ENCODE peak calls at places on chromosome 12, in eight cellular contexts. One of them, this sample, is unnamed.

GRCh38 chr12:9391751-9392240 is 183.6 kb upstream of the PZP start:
- DNase-seq in fibroblast of lung: no peak
- DNase-seq in M059J: no peak
- DNase-seq in ovary: no peak
- DNase-seq in COR-L47: no peak
- DNase-seq in RWPE1: no peak
- DNase-seq in RCC 7860: no peak
- DNase-seq in hepatocyte: no peak
- DNase-seq in this sample: no peak

GRCh38 chr12:62986844-62987243 is 51.9 kb upstream of the PPM1H start:
- DNase-seq in fibroblast of lung: no peak
- DNase-seq in RCC 7860: no peak
- DNase-seq in RWPE1: no peak
- DNase-seq in COR-L47: no peak
- DNase-seq in M059J: no peak
- DNase-seq in hepatocyte: no peak
- DNase-seq in ovary: no peak
- DNase-seq in this sample: no peak

GRCh38 chr12:22657538-22657937 is 32.6 kb downstream of the ETNK1 start:
- DNase-seq in fibroblast of lung: peak; percentile 44
- DNase-seq in RWPE1: no peak
- DNase-seq in M059J: peak; percentile 7
- DNase-seq in hepatocyte: no peak
- DNase-seq in COR-L47: no peak
- DNase-seq in ovary: no peak
- DNase-seq in RCC 7860: no peak
- DNase-seq in this sample: no peak

GRCh38 chr12:27290501-27291168 is 42.0 kb upstream of the BMAL2 start:
- DNase-seq in hepatocyte: no peak
- DNase-seq in COR-L47: no peak
- DNase-seq in fibroblast of lung: no peak
- DNase-seq in RCC 7860: no peak
- DNase-seq in ovary: no peak
- DNase-seq in M059J: no peak
- DNase-seq in RWPE1: no peak
- DNase-seq in this sample: no peak

GRCh38 chr12:64452559-64453329 is 824 bp downstream of the TBK1 start:
- DNase-seq in fibroblast of lung: peak; percentile 90
- DNase-seq in COR-L47: no peak
- DNase-seq in RCC 7860: peak; percentile 60
- DNase-seq in hepatocyte: peak; percentile 77
- DNase-seq in ovary: no peak
- DNase-seq in RWPE1: peak; percentile 89
- DNase-seq in M059J: peak; percentile 78
- DNase-seq in this sample: peak; percentile 82

GRCh38 chr12:130153803-130154202 is 8.5 kb upstream of the FZD10 start:
- DNase-seq in RCC 7860: no peak
- DNase-seq in ovary: no peak
- DNase-seq in hepatocyte: no peak
- DNase-seq in fibroblast of lung: no peak
- DNase-seq in RWPE1: no peak
- DNase-seq in COR-L47: no peak
- DNase-seq in M059J: no peak
- DNase-seq in this sample: no peak

GRCh38 chr12:49776413-49776812 is 35.1 kb downstream of the TMBIM6 start:
- DNase-seq in RCC 7860: peak; percentile 50
- DNase-seq in COR-L47: peak; percentile 56
- DNase-seq in M059J: peak; percentile 66
- DNase-seq in fibroblast of lung: peak; percentile 87
- DNase-seq in hepatocyte: peak; percentile 85
- DNase-seq in RWPE1: peak; percentile 78
- DNase-seq in ovary: peak; percentile 50
- DNase-seq in this sample: peak; percentile 58

GRCh38 chr12:47773062-47773857 is at the start of gene SLC48A1:
- DNase-seq in COR-L47: peak; percentile 57
- DNase-seq in hepatocyte: peak; percentile 91
- DNase-seq in fibroblast of lung: peak; percentile 41
- DNase-seq in RWPE1: peak; percentile 87
- DNase-seq in RCC 7860: no peak
- DNase-seq in ovary: peak; percentile 85
- DNase-seq in M059J: peak; percentile 49
- DNase-seq in this sample: peak; percentile 57

GRCh38 chr12:131536337-131536736 is 174.6 kb upstream of the SFSWAP start:
- DNase-seq in COR-L47: no peak
- DNase-seq in RWPE1: no peak
- DNase-seq in fibroblast of lung: no peak
- DNase-seq in hepatocyte: no peak
- DNase-seq in M059J: no peak
- DNase-seq in ovary: no peak
- DNase-seq in RCC 7860: no peak
- DNase-seq in this sample: no peak

GRCh38 chr12:94458882-94459772 is 540 bp downstream of the CEP83 start:
- DNase-seq in RWPE1: no peak
- DNase-seq in M059J: peak; percentile 55
- DNase-seq in ovary: no peak
- DNase-seq in fibroblast of lung: peak; percentile 54
- DNase-seq in COR-L47: peak; percentile 39
- DNase-seq in hepatocyte: peak; percentile 15
- DNase-seq in RCC 7860: no peak
- DNase-seq in this sample: no peak

GRCh38 chr12:107591095-107591375 is 94.6 kb upstream of the PWP1 start:
- DNase-seq in RWPE1: no peak
- DNase-seq in hepatocyte: no peak
- DNase-seq in fibroblast of lung: no peak
- DNase-seq in ovary: no peak
- DNase-seq in RCC 7860: no peak
- DNase-seq in M059J: peak; percentile 43
- DNase-seq in COR-L47: no peak
- DNase-seq in this sample: no peak

GRCh38 chr12:6372403-6373003 is 2.9 kb downstream of the SCNN1A start:
- DNase-seq in fibroblast of lung: peak; percentile 90
- DNase-seq in hepatocyte: peak; percentile 72
- DNase-seq in ovary: no peak
- DNase-seq in M059J: peak; percentile 97
- DNase-seq in RWPE1: peak; percentile 83
- DNase-seq in RCC 7860: peak; percentile 84
- DNase-seq in COR-L47: peak; percentile 17
- DNase-seq in this sample: peak; percentile 93

GRCh38 chr12:74535536-74535935 is 2.1 kb upstream of the ATXN7L3B start:
- DNase-seq in RCC 7860: no peak
- DNase-seq in COR-L47: no peak
- DNase-seq in hepatocyte: no peak
- DNase-seq in RWPE1: no peak
- DNase-seq in M059J: no peak
- DNase-seq in ovary: no peak
- DNase-seq in fibroblast of lung: no peak
- DNase-seq in this sample: no peak

GRCh38 chr12:130263025-130263424 is 74.7 kb upstream of the PIWIL1 start:
- DNase-seq in RCC 7860: no peak
- DNase-seq in fibroblast of lung: no peak
- DNase-seq in RWPE1: no peak
- DNase-seq in COR-L47: no peak
- DNase-seq in hepatocyte: no peak
- DNase-seq in M059J: no peak
- DNase-seq in ovary: no peak
- DNase-seq in this sample: no peak

GRCh38 chr12:121033625-121034349 is 5.3 kb downstream of the OASL start:
- DNase-seq in hepatocyte: no peak
- DNase-seq in RCC 7860: peak; percentile 92
- DNase-seq in COR-L47: no peak
- DNase-seq in M059J: peak; percentile 95
- DNase-seq in ovary: no peak
- DNase-seq in RWPE1: peak; percentile 78
- DNase-seq in fibroblast of lung: peak; percentile 39
- DNase-seq in this sample: peak; percentile 91

GRCh38 chr12:4881665-4882064 is 28.0 kb upstream of the KCNA1 start:
- DNase-seq in RCC 7860: no peak
- DNase-seq in RWPE1: no peak
- DNase-seq in ovary: no peak
- DNase-seq in COR-L47: no peak
- DNase-seq in fibroblast of lung: no peak
- DNase-seq in hepatocyte: no peak
- DNase-seq in M059J: no peak
- DNase-seq in this sample: no peak

GRCh38 chr12:49636979-49637378 is 13.6 kb downstream of the PRPF40B start:
- DNase-seq in fibroblast of lung: peak; percentile 77
- DNase-seq in ovary: peak; percentile 62
- DNase-seq in RCC 7860: peak; percentile 47
- DNase-seq in hepatocyte: peak; percentile 72
- DNase-seq in RWPE1: no peak
- DNase-seq in COR-L47: peak; percentile 47
- DNase-seq in M059J: peak; percentile 66
- DNase-seq in this sample: peak; percentile 55

GRCh38 chr12:105861232-105861631 is 277.5 kb downstream of the NUAK1 start:
- DNase-seq in RWPE1: no peak
- DNase-seq in RCC 7860: no peak
- DNase-seq in fibroblast of lung: no peak
- DNase-seq in ovary: no peak
- DNase-seq in COR-L47: no peak
- DNase-seq in hepatocyte: no peak
- DNase-seq in M059J: no peak
- DNase-seq in this sample: no peak

GRCh38 chr12:98499668-98500456 is 15.5 kb upstream of the TMPO start:
- DNase-seq in ovary: no peak
- DNase-seq in RWPE1: no peak
- DNase-seq in COR-L47: no peak
- DNase-seq in fibroblast of lung: no peak
- DNase-seq in M059J: no peak
- DNase-seq in RCC 7860: no peak
- DNase-seq in hepatocyte: no peak
- DNase-seq in this sample: no peak

GRCh38 chr12:130705174-130705880 is 10.8 kb downstream of the RIMBP2 start:
- DNase-seq in RCC 7860: no peak
- DNase-seq in ovary: no peak
- DNase-seq in RWPE1: no peak
- DNase-seq in fibroblast of lung: no peak
- DNase-seq in hepatocyte: no peak
- DNase-seq in COR-L47: no peak
- DNase-seq in M059J: no peak
- DNase-seq in this sample: no peak

This sample was measured in NCI-H226.